ENCODE peak calls at places on chromosomes 1 and 21, in nine cellular contexts. O is A549; T is fibroblast of the conjunctiva; J is stimulated activated CD4-positive, alpha-beta T cell treated with anti-CD3 and anti-CD28 coated beads, Interleukin-1b, Interleukin-23, amount 100 ng/mL, for 4 hours; V is naive thymus-derived CD4-positive, alpha-beta T cell; A is CD4-positive, alpha-beta memory T cell; W is colonic mucosa; U is effector memory CD8-positive, alpha-beta T cell; E is DMS79. Y is an unnamed sample.

GRCh38 chr1:157004286-157004685 is 41.3 kb downstream of the ARHGEF11 start:
- DNase-seq in T (no peak), E (no peak), J (no peak), V (no peak), A (no peak), W (no peak), U (no peak), O (no peak), Y (no peak)

GRCh38 chr21:26437326-26438009 is 135.6 kb downstream of the CYYR1 start:
- DNase-seq in O (no peak), U (no peak), T (no peak), A (no peak), J (no peak), W (no peak), E (no peak), V (no peak), Y (no peak)

GRCh38 chr1:15684042-15684461 is at the start of gene PLEKHM2:
- DNase-seq in U (peak; percentile 35), V (peak; percentile 61), J (peak; percentile 25), A (peak; percentile 59), E (no peak), W (no peak), T (no peak), O (peak; percentile 38), Y (peak; percentile 52)

GRCh38 chr1:209048961-209049669 is 534.4 kb upstream of the CAMK1G start:
- DNase-seq in U (no peak), T (no peak), J (no peak), V (no peak), E (no peak), O (no peak), W (no peak), A (no peak), Y (no peak)

GRCh38 chr1:175889044-175889443 is 145.6 kb upstream of the TNR start:
- DNase-seq in V (no peak), J (no peak), E (no peak), O (no peak), T (no peak), U (no peak), W (no peak), A (no peak), Y (no peak)

GRCh38 chr1:116878804-116879477 is 30.8 kb upstream of the PTGFRN start:
- DNase-seq in U (no peak), J (no peak), W (no peak), V (no peak), E (peak; percentile 79), O (no peak), A (no peak), T (peak; percentile 43), Y (peak; percentile 72)

GRCh38 chr1:243979396-243979795 is 71.7 kb upstream of the ZBTB18 start:
- DNase-seq in V (no peak), T (no peak), W (no peak), E (no peak), O (no peak), U (no peak), J (no peak), A (no peak), Y (no peak)

GRCh38 chr1:14522331-14523241 is 75.9 kb upstream of the KAZN start:
- DNase-seq in E (no peak), W (no peak), T (peak; percentile 74), O (no peak), A (no peak), V (no peak), U (no peak), J (no peak), Y (peak; percentile 49)

GRCh38 chr1:7681401-7681800 is 89.7 kb upstream of the VAMP3 start:
- DNase-seq in U (no peak), W (no peak), T (no peak), V (no peak), J (no peak), O (no peak), A (no peak), E (no peak), Y (no peak)

GRCh38 chr1:3237570-3237969 is 168.6 kb downstream of the PRDM16 start:
- DNase-seq in U (no peak), O (no peak), T (no peak), E (no peak), A (no peak), W (no peak), J (no peak), V (no peak), Y (no peak)

GRCh38 chr1:46131093-46131492 is 1.3 kb downstream of the PIK3R3 start:
- DNase-seq in O (no peak), U (no peak), V (no peak), J (no peak), E (no peak), W (no peak), A (no peak), T (no peak), Y (no peak)

GRCh38 chr1:89363638-89364536 is at the start of gene GBP6:
- DNase-seq in V (no peak), A (no peak), W (no peak), E (no peak), J (no peak), T (no peak), U (no peak), O (no peak), Y (no peak)

GRCh38 chr1:1806890-1807289 is 28.6 kb upstream of the NADK start:
- DNase-seq in J (no peak), A (no peak), W (no peak), U (no peak), O (no peak), E (no peak), T (no peak), V (no peak), Y (no peak)